ENCODE peak calls at places on chromosomes 13 and 19, in seven cellular contexts. R, Z, M, T, A, V and J are unnamed samples. For H3K27me3, the result is how much of the 10 kb centered on the place peaks cover.

GRCh38 chr19:48717059-48717395 is 2.5 kb downstream of the MAMSTR start:
- DNase-seq in A (no peak), Z (no peak), T (no peak), M (no peak), R (no peak), V (no peak), J (no peak)

GRCh38 chr13:44305845-44306244 is 67.8 kb upstream of the SERP2 start:
- DNase-seq in A (no peak), M (no peak), R (no peak), T (no peak), V (no peak), Z (no peak), J (no peak)

GRCh38 chr13:66071608-66072007 is 1158.5 kb downstream of the PCDH9 start:
- DNase-seq in Z (no peak), R (no peak), T (no peak), M (no peak), V (no peak), A (no peak), J (no peak)

GRCh38 chr19:58563034-58563573 is 4.7 kb upstream of the UBE2M start:
- DNase-seq in Z (no peak), M (no peak), A (no peak), R (peak), V (no peak), T (no peak), J (no peak)

GRCh38 chr13:99335603-99336002 is 28.4 kb upstream of the GPR183 start:
- DNase-seq in T (no peak), R (no peak), A (no peak), Z (no peak), V (no peak), M (no peak), J (no peak)

GRCh38 chr13:20773194-20774080 is at the start of gene EEF1AKMT1:
- DNase-seq in Z (peak), A (peak), M (peak), R (peak), T (peak), V (peak), J (peak)

GRCh38 chr19:29667941-29668340 is 2.7 kb downstream of the PLEKHF1 start:
- DNase-seq in A (no peak), R (peak), T (peak), Z (no peak), V (no peak), M (no peak), J (no peak)

GRCh38 chr13:98142427-98143156 is at the start of gene FARP1:
- DNase-seq in Z (peak), A (peak), V (no peak), M (no peak), R (peak), T (peak), J (peak)

GRCh38 chr13:23748109-23748508 is 141.1 kb downstream of the MIPEP start:
- DNase-seq in T (no peak), V (no peak), M (no peak), Z (no peak), A (no peak), R (no peak), J (no peak)

GRCh38 chr13:41544824-41545707 is 87.7 kb downstream of the RGCC start:
- DNase-seq in V (no peak), T (no peak), M (no peak), R (no peak), Z (no peak), A (no peak), J (no peak)

GRCh38 chr13:61709258-61709657 is 293.6 kb upstream of the PCDH20 start:
- DNase-seq in A (no peak), R (no peak), T (no peak), Z (no peak), V (no peak), M (no peak), J (no peak)

GRCh38 chr19:57327993-57328392 is 7.7 kb downstream of the ZNF543 start:
- DNase-seq in M (no peak), A (no peak), T (no peak), V (no peak), Z (no peak), R (no peak), J (no peak)

GRCh38 chr19:48619692-48620565 is 623 bp downstream of the SPHK2 start:
- DNase-seq in Z (no peak), T (no peak), V (no peak), A (no peak), R (no peak), M (no peak), J (no peak)

GRCh38 chr19:58572026-58572817 is 913 bp downstream of the MZF1 start:
- DNase-seq in R (no peak), Z (no peak), V (no peak), T (no peak), M (no peak), A (peak), J (no peak)

GRCh38 chr13:46183018-46183940 is 1.3 kb upstream of the LCP1 start:
- DNase-seq in M (no peak), V (no peak), R (no peak), A (no peak), Z (no peak), T (peak), J (no peak)

GRCh38 chr13:104943331-104943730 is 1592.1 kb downstream of the EFNB2 start:
- DNase-seq in V (no peak), A (no peak), T (no peak), Z (no peak), R (no peak), M (no peak), J (no peak)

GRCh38 chr19:54436031-54436523 is 12.9 kb upstream of the LENG8 start:
- DNase-seq in M (no peak), T (no peak), R (no peak), V (no peak), Z (peak), A (no peak), J (no peak)

GRCh38 chr13:37966266-37966665 is 96.7 kb upstream of the TRPC4 start:
- DNase-seq in Z (no peak), T (no peak), M (no peak), R (no peak), V (no peak), A (no peak), J (no peak)

GRCh38 chr19:50678323-50678722 is 29.1 kb downstream of the C19orf81 start:
- DNase-seq in T (no peak), M (no peak), V (no peak), A (no peak), R (no peak), Z (no peak), J (no peak)

GRCh38 chr19:30074096-30074495 is 132.1 kb downstream of the URI1 start:
- DNase-seq in Z (no peak), V (no peak), T (no peak), R (no peak), A (no peak), M (no peak), J (no peak)

GRCh38 chr19:8578642-8579265 is 1.5 kb upstream of the MYO1F start:
- DNase-seq in V (no peak), Z (peak), A (peak), M (peak), R (peak), T (peak), J (peak)

GRCh38 chr19:36059180-36059910 is 4.6 kb downstream of the WDR62 start:
- DNase-seq in A (no peak), R (no peak), M (no peak), V (no peak), Z (no peak), T (no peak), J (no peak)

GRCh38 chr19:10105241-10106099 is 692 bp upstream of the PPAN start:
- DNase-seq in A (no peak), Z (no peak), T (peak), R (no peak), V (no peak), M (no peak), J (no peak)

GRCh38 chr19:49395581-49396407 is 7.7 kb downstream of the KASH5 start:
- DNase-seq in A (no peak), V (no peak), R (peak), Z (no peak), M (no peak), T (peak), J (no peak)

GRCh38 chr19:16062789-16063188 is 13.5 kb upstream of the TPM4 start:
- DNase-seq in R (peak), M (no peak), A (no peak), V (no peak), T (peak), Z (no peak), J (no peak)

GRCh38 chr19:11708457-11708856 is 30.3 kb downstream of the ZNF823 start:
- DNase-seq in A (no peak), T (no peak), R (no peak), V (no peak), Z (no peak), M (no peak), J (no peak)

GRCh38 chr13:35930665-35931631 is 200.2 kb downstream of the DCLK1 start:
- DNase-seq in A (no peak), Z (no peak), T (no peak), R (no peak), V (no peak), M (no peak), J (no peak)

GRCh38 chr19:48348737-48349136 is 15.0 kb downstream of the TMEM143 start:
- DNase-seq in M (no peak), T (no peak), Z (no peak), V (no peak), A (no peak), R (no peak), J (no peak)

GRCh38 chr13:53782400-53783030 is 753.9 kb downstream of the OLFM4 start:
- DNase-seq in M (no peak), V (no peak), A (no peak), T (peak), R (no peak), Z (no peak), J (no peak)

GRCh38 chr13:46126552-46127171 is 21.8 kb upstream of the CPB2 start:
- DNase-seq in A (no peak), V (no peak), T (peak), Z (peak), R (peak), M (peak), J (peak)

GRCh38 chr19:52237197-52237596 is 32.2 kb upstream of the ZNF766 start:
- DNase-seq in V (no peak), A (no peak), Z (no peak), T (no peak), M (no peak), R (no peak), J (no peak)

GRCh38 chr19:2239771-2240770 is 3.4 kb downstream of the SF3A2 start:
- DNase-seq in Z (no peak), R (no peak), T (peak), M (no peak), V (no peak), A (no peak), J (no peak)

GRCh38 chr19:44738603-44739585 is 9.6 kb upstream of the BCL3 start:
- DNase-seq in M (no peak), Z (no peak), A (no peak), V (no peak), R (no peak), T (no peak), J (peak)

GRCh38 chr13:22740264-22740663 is 440.5 kb upstream of the SGCG start:
- DNase-seq in V (no peak), Z (no peak), R (no peak), T (no peak), M (no peak), A (no peak), J (no peak)

GRCh38 chr13:77013853-77014542 is 13.0 kb downstream of the FBXL3 start:
- DNase-seq in Z (no peak), R (no peak), A (no peak), V (no peak), M (no peak), T (no peak), J (no peak)

GRCh38 chr13:66139250-66139649 is 1090.9 kb downstream of the PCDH9 start:
- DNase-seq in T (no peak), V (no peak), A (no peak), Z (no peak), R (no peak), M (no peak), J (no peak)

GRCh38 chr13:114130708-114131580 is 1.5 kb downstream of the RASA3 start:
- DNase-seq in A (peak), M (no peak), V (no peak), Z (peak), R (no peak), T (peak), J (no peak)

GRCh38 chr13:64239372-64239771 is 2823.7 kb upstream of the PCDH20 start:
- DNase-seq in R (no peak), M (no peak), A (no peak), Z (no peak), T (no peak), V (no peak), J (no peak)

GRCh38 chr19:39202998-39203355 is 1.1 kb downstream of the SYCN start:
- DNase-seq in T (no peak), V (no peak), M (no peak), Z (no peak), A (no peak), R (no peak), J (no peak)

GRCh38 chr19:39207293-39207836 is 3.3 kb upstream of the SYCN start:
- DNase-seq in V (no peak), A (no peak), Z (no peak), M (no peak), R (no peak), T (no peak), J (no peak)

GRCh38 chr19:39206122-39206521 is 2.1 kb upstream of the SYCN start:
- DNase-seq in A (no peak), R (no peak), V (no peak), T (no peak), Z (no peak), M (no peak), J (no peak)

GRCh38 chr19:39203372-39204341 is at the start of gene SYCN:
- DNase-seq in T (no peak), Z (no peak), R (peak), A (no peak), V (no peak), M (no peak), J (no peak)

DNA sequence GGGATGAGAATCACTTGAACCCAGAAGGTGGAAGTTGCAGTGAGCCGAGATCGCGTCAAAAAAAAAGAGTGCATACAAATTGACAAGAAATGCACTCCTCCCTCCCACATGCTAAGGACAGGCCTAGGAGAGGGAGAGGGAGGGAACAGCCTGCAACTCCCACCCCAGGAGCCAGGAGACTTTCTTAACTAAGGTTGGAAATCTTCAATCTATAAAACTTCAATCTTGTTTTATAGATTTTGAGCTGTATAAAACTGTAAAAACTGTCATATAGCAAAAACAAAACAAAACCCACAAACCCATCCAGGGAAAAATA is 1.3 kb upstream of the SYCN start:
- DNase-seq in M (no peak), R (no peak), V (no peak), A (no peak), Z (no peak), T (no peak), J (no peak)
- H3K27me3 ChIP-seq in M (under half), R (under half), V (half or more), A (under half), Z (under half), T (under half), J (under half)

GRCh38 chr13:95315752-95316151 is 14.5 kb upstream of the ABCC4 start:
- DNase-seq in T (no peak), M (no peak), R (no peak), Z (no peak), A (no peak), V (no peak), J (no peak)
- H3K27ac ChIP-seq in T (no peak), M (no peak), R (no peak), Z (no peak), A (no peak), V (no peak), J (no peak)

DNA sequence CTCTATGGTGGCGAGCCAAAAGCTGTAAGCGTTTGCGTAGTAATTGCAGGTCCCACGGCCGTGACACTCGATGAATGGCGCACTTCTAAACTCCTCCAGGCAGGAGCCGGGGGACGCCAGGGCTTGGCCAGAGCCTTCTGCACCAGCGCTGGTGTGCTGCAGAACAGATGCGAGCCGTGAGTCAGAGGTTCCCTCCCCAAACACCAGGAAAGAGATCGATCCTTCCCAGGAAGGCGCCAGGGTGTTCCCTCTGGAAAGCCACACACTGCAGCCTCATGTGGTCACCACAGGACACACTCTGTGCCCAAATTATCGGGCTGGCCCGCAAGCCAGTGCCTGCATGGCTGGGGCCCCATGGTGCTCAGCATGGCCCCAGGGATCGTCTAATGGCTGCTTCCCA is 154.6 kb downstream of the COL4A1 start:
- DNase-seq in M (no peak), R (no peak), Z (no peak), V (no peak), T (no peak), A (no peak), J (no peak)
- H3K27me3 ChIP-seq in M (under half), R (under half), Z (under half), V (under half), T (under half), A (under half), J (under half)

GRCh38 chr19:3565177-3565576 is 7.6 kb upstream of the HMG20B start:
- DNase-seq in A (no peak), Z (no peak), M (no peak), R (no peak), V (no peak), T (no peak), J (no peak)
- H3K27ac ChIP-seq in A (no peak), Z (no peak), M (no peak), R (no peak), V (no peak), T (peak), J (no peak)

GRCh38 chr19:610801-611505 is 21.3 kb downstream of the HCN2 start:
- DNase-seq in R (no peak), V (no peak), T (peak), Z (peak), A (no peak), M (no peak), J (peak)

GRCh38 chr19:610071-610800 is 20.6 kb downstream of the HCN2 start:
- DNase-seq in A (no peak), V (no peak), R (no peak), T (no peak), M (no peak), Z (no peak), J (no peak)

GRCh38 chr19:613732-614567 is 19.4 kb downstream of the POLRMT start:
- DNase-seq in T (no peak), R (no peak), M (no peak), V (no peak), A (no peak), Z (no peak), J (peak)

GRCh38 chr19:612941-613340 is 20.4 kb downstream of the POLRMT start:
- DNase-seq in Z (no peak), R (no peak), V (no peak), A (no peak), T (no peak), M (no peak), J (no peak)

DNA sequence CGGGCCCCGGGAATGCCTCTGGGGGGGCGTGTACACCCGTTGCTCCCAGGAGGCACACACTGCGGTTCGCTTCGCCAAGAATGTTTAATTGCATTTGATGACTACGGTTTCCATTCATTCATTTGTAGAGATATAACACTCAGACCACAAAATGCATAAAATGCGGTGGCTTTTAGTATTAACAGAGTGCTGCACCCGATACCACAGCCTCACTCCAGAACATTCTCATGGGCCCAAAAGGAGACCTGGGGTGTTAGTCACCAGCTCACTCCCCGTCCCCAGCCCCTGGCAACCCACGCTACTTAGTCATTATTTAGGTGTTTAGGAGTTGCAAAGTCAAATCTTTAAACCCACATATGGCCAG is 21.8 kb downstream of the HCN2 start:
- DNase-seq in Z (no peak), A (no peak), R (no peak), M (no peak), V (no peak), T (no peak), J (no peak)
- H3K27me3 ChIP-seq in Z (under half), A (under half), R (under half), M (under half), V (half or more), T (under half), J (under half)

DNA sequence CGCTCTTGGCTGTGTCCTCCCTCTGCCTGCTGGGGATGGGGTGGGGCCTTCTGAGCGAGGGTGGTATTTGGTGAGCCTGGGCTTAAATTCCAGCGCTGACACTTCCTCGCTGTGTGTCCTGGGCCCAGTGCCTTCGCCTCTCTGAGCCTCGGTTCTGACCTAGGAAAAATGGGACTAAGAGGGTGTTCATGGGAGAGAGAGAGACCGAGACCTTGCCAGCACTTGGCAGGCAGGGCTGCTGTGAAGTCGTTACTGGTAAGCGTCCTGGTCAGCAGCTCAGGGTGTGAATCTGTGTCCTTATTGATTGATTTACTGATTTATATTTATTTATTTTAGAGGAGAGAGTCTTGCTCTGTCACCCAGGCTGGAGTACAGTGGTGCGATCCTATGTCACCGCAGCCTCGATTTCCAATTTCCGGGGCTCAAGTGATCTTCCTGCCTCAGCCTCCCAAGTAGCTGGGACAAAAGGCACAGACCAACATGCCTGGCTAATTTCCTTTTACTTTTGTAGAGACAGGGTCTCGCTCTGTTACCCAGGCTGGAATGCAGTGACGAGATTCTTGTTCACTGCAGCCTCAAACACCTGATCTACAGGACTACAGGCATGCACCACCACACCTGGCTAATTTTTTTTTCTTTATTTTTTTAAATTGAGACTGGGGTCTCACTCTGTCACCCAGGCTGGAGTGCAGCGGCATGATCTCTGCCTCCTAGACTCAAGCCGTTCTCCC is 2.4 kb downstream of the PKN1 start:
- DNase-seq in M (no peak), A (no peak), R (no peak), Z (no peak), T (no peak), V (no peak), J (no peak)
- H3K27ac ChIP-seq in M (no peak), A (peak), R (peak), Z (peak), T (no peak), V (peak), J (peak)

DNA sequence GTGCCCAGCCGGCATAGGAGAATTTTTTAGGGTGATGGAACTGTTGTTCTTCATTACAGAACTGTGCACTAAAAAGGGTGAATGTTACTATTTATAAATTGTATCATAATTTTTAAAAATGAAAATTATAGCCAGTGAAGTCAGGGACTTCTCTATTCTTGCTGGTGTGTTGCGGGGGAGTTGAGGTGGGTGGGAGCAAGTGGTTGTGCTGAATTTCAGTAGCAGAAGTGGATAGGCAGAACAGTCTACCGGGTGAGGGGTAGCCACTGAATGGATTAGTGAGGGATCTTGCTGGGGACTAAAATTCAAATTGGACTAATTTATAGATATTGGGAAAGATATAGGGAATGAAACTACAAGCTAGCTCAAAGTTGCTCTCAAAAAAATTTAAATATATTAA is 74.0 kb downstream of the CAB39L start:
- DNase-seq in R (no peak), T (no peak), V (no peak), A (no peak), Z (no peak), M (no peak), J (no peak)
- H3K27me3 ChIP-seq in R (under half), T (under half), V (under half), A (under half), Z (under half), M (under half), J (under half)